ENCODE peak calls at places on chromosomes 11 and 22, in five cellular contexts. L is cardiac muscle cell, M is psoas muscle, N is Peyer's patch, U is ovary. D is an unnamed sample. For H3K4me1, the result is how much of the 10 kb centered on the place peaks cover.

GRCh38 chr11:44726278-44727113 is at the start of gene TSPAN18:
- DNase-seq in L (no peak), M (no peak), N (peak), U (peak), D (peak)

GRCh38 chr11:44028401-44028800 is 19.4 kb upstream of the ACCSL start:
- DNase-seq in L (no peak), M (no peak), N (no peak), U (no peak), D (no peak)

GRCh38 chr11:11125618-11126017 is 227.4 kb downstream of the CSNK2A3 start:
- DNase-seq in L (no peak), M (no peak), N (no peak), U (no peak), D (no peak)

GRCh38 chr11:107928767-107929507 is 689 bp downstream of the RAB39A start:
- DNase-seq in L (no peak), M (peak), N (peak), U (no peak), D (peak)

GRCh38 chr11:2770556-2771301 is 70.9 kb upstream of the KCNQ1OT1 start:
- DNase-seq in L (no peak), M (no peak), N (peak), U (peak), D (peak)

GRCh38 chr11:61690706-61691377 is 10.7 kb downstream of the DAGLA start:
- DNase-seq in L (no peak), M (no peak), N (peak), U (no peak), D (peak)

GRCh38 chr11:31809857-31810778 is 1.0 kb downstream of the PAX6 start:
- DNase-seq in L (peak), M (peak), N (no peak), U (no peak), D (no peak)

GRCh38 chr11:76795285-76795935 is 12.3 kb downstream of the TSKU start:
- DNase-seq in L (no peak), M (no peak), N (no peak), U (no peak), D (no peak)

GRCh38 chr11:116851631-116852030 is 14.2 kb upstream of the APOA1 start:
- DNase-seq in L (peak), M (no peak), N (peak), U (no peak), D (peak)

GRCh38 chr11:126317681-126318641 is 14.1 kb downstream of the DCPS start:
- DNase-seq in L (peak), M (peak), N (peak), U (peak), D (peak)

GRCh38 chr22:49586244-49586748 is 241.4 kb downstream of the BRD1 start:
- DNase-seq in L (no peak), M (no peak), N (peak), U (no peak), D (no peak)

GRCh38 chr11:71131861-71132260 is 120.5 kb downstream of the SHANK2 start:
- DNase-seq in L (no peak), M (no peak), N (no peak), U (no peak), D (no peak)

GRCh38 chr11:31821779-31822574 is 10.9 kb upstream of the PAX6 start:
- DNase-seq in L (no peak), M (no peak), N (no peak), U (no peak), D (no peak)

GRCh38 chr22:37299969-37300509 is 17.7 kb downstream of the CYTH4 start:
- DNase-seq in L (no peak), M (no peak), N (no peak), U (no peak), D (no peak)

GRCh38 chr22:36299911-36300310 is 47.0 kb downstream of the APOL1 start:
- DNase-seq in L (no peak), M (peak), N (no peak), U (no peak), D (no peak)
- H3K4me3 ChIP-seq in L (no peak), M (no peak), N (no peak), U (no peak), D (no peak)

DNA sequence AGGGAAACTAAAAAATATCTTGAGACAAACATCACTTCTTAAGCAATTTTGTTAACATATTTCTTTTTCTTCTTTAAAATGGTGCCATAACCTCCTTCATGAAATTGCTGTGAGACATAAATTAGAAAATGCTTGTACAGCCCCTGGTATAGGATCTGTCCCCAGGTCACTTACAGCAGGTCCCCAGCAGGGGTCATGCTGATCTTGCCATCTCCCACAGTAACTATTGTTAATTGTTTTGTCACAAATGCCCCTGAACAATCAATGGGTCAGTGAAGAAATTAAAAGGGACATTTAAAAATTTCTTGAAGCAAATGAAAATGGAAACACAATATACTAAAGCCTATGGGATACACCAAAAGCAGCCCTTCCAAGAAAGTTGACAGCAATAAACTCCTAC is 99.8 kb upstream of the OR4B1 start:
- DNase-seq in L (peak), M (no peak), N (no peak), U (no peak), D (no peak)
- TF ChIP-seq CTCF in L (peak), M (peak), N (peak), U (no peak), D (no peak)

GRCh38 chr22:21591695-21592094 is 24.2 kb downstream of the UBE2L3 start:
- DNase-seq in L (no peak), M (peak), N (no peak), U (no peak), D (no peak)
- H3K4me1 ChIP-seq in L (under half), M (half or more), N (under half), U (under half), D (under half)

DNA sequence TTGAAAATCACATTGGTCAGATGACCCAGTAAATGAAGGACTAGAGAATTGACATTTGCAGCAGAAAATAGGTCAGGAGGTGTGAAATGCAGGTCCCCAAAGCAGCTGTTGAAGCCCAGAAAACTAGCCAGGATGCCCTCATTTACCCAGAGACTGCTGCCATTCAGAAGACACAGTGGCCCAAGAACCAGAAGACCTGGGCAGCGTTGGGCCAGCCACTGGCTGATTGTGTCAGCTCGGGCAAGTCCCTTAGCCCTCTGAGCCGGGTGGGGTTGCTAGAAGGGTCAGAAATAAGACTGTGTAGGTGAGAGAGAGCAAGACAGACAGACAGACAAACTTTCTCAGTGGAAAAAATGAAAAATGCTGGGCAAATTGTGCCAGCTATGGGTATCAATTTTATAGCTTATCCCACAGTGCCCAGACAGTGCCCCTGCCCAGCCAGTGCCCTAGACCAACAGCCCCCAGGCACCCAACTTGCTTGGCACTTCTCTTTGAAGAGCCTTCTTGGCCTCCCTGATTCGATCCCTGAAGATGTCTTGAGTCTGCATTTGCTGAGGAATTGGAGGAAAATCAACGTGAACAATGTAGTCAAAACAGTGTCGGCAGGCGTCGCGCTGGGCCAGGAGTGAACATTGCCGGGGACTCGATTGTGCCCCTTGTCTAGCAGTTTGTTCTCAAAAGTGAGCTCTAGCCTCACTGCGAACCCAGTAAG is 198.3 kb downstream of the MN1 start:
- DNase-seq in L (no peak), M (no peak), N (no peak), U (no peak), D (no peak)
- H3K4me3 ChIP-seq in L (no peak), M (no peak), N (no peak), U (no peak), D (no peak)

GRCh38 chr11:96943970-96944369 is 554.2 kb downstream of the JRKL start:
- DNase-seq in L (no peak), M (no peak), N (no peak), U (no peak), D (no peak)
- TF ChIP-seq CTCF in L (no peak), M (no peak), N (no peak), U (no peak), D (no peak)

GRCh38 chr11:15687342-15687741 is 572.6 kb downstream of the INSC start:
- DNase-seq in L (no peak), M (no peak), N (no peak), U (no peak), D (no peak)
- H3K4me1 ChIP-seq in L (under half), M (under half), N (under half), U (under half), D (under half)

GRCh38 chr11:30585067-30585891 is 874 bp downstream of the MPPED2 start:
- DNase-seq in L (no peak), M (peak), N (peak), U (no peak), D (peak)
- H3K4me3 ChIP-seq in L (peak), M (peak), N (peak), U (peak), D (no peak)

GRCh38 chr11:75212463-75212862 is 28.1 kb upstream of the TPBGL start:
- DNase-seq in L (no peak), M (no peak), N (no peak), U (no peak), D (no peak)

GRCh38 chr11:75214843-75215242 is 25.7 kb upstream of the TPBGL start:
- DNase-seq in L (no peak), M (no peak), N (no peak), U (no peak), D (no peak)

GRCh38 chr11:75208444-75208843 is 32.1 kb upstream of the TPBGL start:
- DNase-seq in L (no peak), M (no peak), N (no peak), U (no peak), D (no peak)

GRCh38 chr11:75219869-75220268 is 20.7 kb upstream of the TPBGL start:
- DNase-seq in L (no peak), M (no peak), N (no peak), U (no peak), D (no peak)

GRCh38 chr11:75214411-75214821 is 26.2 kb upstream of the TPBGL start:
- DNase-seq in L (peak), M (peak), N (peak), U (peak), D (no peak)
- TF ChIP-seq CTCF in L (peak), M (no peak), N (no peak), U (no peak), D (no peak)

DNA sequence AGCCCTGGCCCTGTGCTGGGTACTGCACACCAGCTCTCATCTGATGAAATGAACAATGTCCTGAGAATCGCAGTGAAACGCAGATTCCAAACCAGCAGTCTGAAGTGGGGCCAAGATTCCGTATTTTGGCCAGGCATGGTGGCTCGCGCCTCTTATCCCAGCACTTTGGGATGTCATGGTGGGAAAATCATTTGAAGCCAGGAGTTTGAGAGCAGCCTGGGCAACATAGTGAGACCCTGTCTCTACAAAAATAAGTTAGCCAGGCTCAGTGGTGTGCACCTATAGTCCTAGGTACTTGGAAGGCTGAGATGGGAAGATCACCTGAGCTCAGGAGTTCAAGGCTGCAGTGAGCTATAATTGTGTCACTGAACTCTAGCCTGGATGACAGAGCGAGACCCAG is 13.0 kb downstream of the LIF start:
- DNase-seq in L (no peak), M (no peak), N (no peak), U (no peak), D (no peak)
- H3K4me1 ChIP-seq in L (under half), M (under half), N (under half), U (under half), D (under half)